ENCODE peak calls at places on chromosomes 13 and 19, in ten cellular contexts. One of them, this sample, is unnamed.

GRCh38 chr13:34076943-34077703 is 259.2 kb downstream of the RFC3 start:
- DNase-seq in GM04503: peak
- DNase-seq in GM23248: peak
- DNase-seq in T-helper 22 cell: no peak
- DNase-seq in T-cell: no peak
- DNase-seq in mammary epithelial cell: peak
- DNase-seq in NCI-H774: no peak
- DNase-seq in stromal cell of bone marrow: peak
- DNase-seq in fibroblast of lung: peak
- DNase-seq in T-helper 9 cell: no peak
- DNase-seq in this sample: peak

GRCh38 chr19:44677019-44677809 is 5.9 kb downstream of the CEACAM19 start:
- DNase-seq in T-helper 22 cell: no peak
- DNase-seq in NCI-H774: no peak
- DNase-seq in fibroblast of lung: peak
- DNase-seq in T-cell: no peak
- DNase-seq in GM04503: no peak
- DNase-seq in stromal cell of bone marrow: no peak
- DNase-seq in GM23248: peak
- DNase-seq in mammary epithelial cell: peak
- DNase-seq in T-helper 9 cell: no peak
- DNase-seq in this sample: no peak

GRCh38 chr13:113186061-113186900 is 22.2 kb downstream of the PCID2 start:
- DNase-seq in GM04503: no peak
- DNase-seq in T-helper 9 cell: no peak
- DNase-seq in GM23248: no peak
- DNase-seq in NCI-H774: no peak
- DNase-seq in T-helper 22 cell: no peak
- DNase-seq in mammary epithelial cell: no peak
- DNase-seq in fibroblast of lung: no peak
- DNase-seq in T-cell: no peak
- DNase-seq in stromal cell of bone marrow: no peak
- DNase-seq in this sample: no peak

GRCh38 chr19:43596842-43597461 is 557 bp downstream of the ZNF576 start:
- DNase-seq in fibroblast of lung: no peak
- DNase-seq in stromal cell of bone marrow: no peak
- DNase-seq in mammary epithelial cell: no peak
- DNase-seq in GM04503: no peak
- DNase-seq in T-helper 9 cell: no peak
- DNase-seq in GM23248: peak
- DNase-seq in NCI-H774: no peak
- DNase-seq in T-cell: no peak
- DNase-seq in T-helper 22 cell: no peak
- DNase-seq in this sample: no peak

GRCh38 chr13:111177081-111177711 is 62.1 kb downstream of the ARHGEF7 start:
- DNase-seq in T-helper 22 cell: peak
- DNase-seq in NCI-H774: peak
- DNase-seq in mammary epithelial cell: peak
- DNase-seq in GM04503: no peak
- DNase-seq in T-helper 9 cell: peak
- DNase-seq in stromal cell of bone marrow: no peak
- DNase-seq in T-cell: peak
- DNase-seq in GM23248: no peak
- DNase-seq in fibroblast of lung: peak
- DNase-seq in this sample: peak

GRCh38 chr13:98451676-98452105 is 125.2 kb downstream of the STK24 start:
- DNase-seq in GM04503: no peak
- DNase-seq in T-helper 9 cell: no peak
- DNase-seq in fibroblast of lung: peak
- DNase-seq in GM23248: peak
- DNase-seq in T-cell: no peak
- DNase-seq in stromal cell of bone marrow: peak
- DNase-seq in T-helper 22 cell: no peak
- DNase-seq in NCI-H774: no peak
- DNase-seq in mammary epithelial cell: no peak
- DNase-seq in this sample: no peak

GRCh38 chr19:45506246-45506990 is 861 bp upstream of the VASP start:
- DNase-seq in stromal cell of bone marrow: peak
- DNase-seq in mammary epithelial cell: peak
- DNase-seq in NCI-H774: peak
- DNase-seq in T-helper 9 cell: peak
- DNase-seq in T-cell: peak
- DNase-seq in GM04503: no peak
- DNase-seq in T-helper 22 cell: peak
- DNase-seq in GM23248: peak
- DNase-seq in fibroblast of lung: peak
- DNase-seq in this sample: peak

GRCh38 chr19:8332976-8333770 is 9.9 kb downstream of the KANK3 start:
- DNase-seq in fibroblast of lung: no peak
- DNase-seq in stromal cell of bone marrow: no peak
- DNase-seq in NCI-H774: no peak
- DNase-seq in T-helper 22 cell: no peak
- DNase-seq in T-helper 9 cell: no peak
- DNase-seq in mammary epithelial cell: no peak
- DNase-seq in GM23248: peak
- DNase-seq in GM04503: no peak
- DNase-seq in T-cell: no peak
- DNase-seq in this sample: no peak

GRCh38 chr19:2578391-2578826 is 102.5 kb downstream of the GADD45B start:
- DNase-seq in GM23248: peak
- DNase-seq in fibroblast of lung: peak
- DNase-seq in NCI-H774: no peak
- DNase-seq in T-cell: no peak
- DNase-seq in T-helper 22 cell: no peak
- DNase-seq in stromal cell of bone marrow: no peak
- DNase-seq in mammary epithelial cell: peak
- DNase-seq in T-helper 9 cell: no peak
- DNase-seq in GM04503: peak
- DNase-seq in this sample: no peak

This sample was measured in SHP77.